ENCODE peak calls at places on chromosome 17, in nine cellular contexts. U is SJSA1; V is activated T-cell treated with anti-CD3 and anti-CD28 coated beads for 24 hours; P is NCI-H187; M is PC-3; H is left ventricle myocardium superior; T is T-helper 17 cell; X is central memory CD8-positive, alpha-beta T cell; B is cerebellum. O is an unnamed sample.

GRCh38 chr17:37478187-37478586 is 11.5 kb upstream of the DUSP14 start:
- DNase-seq in U (no peak), V (no peak), P (no peak), M (no peak), H (peak), T (no peak), X (no peak), B (no peak), O (no peak)

GRCh38 chr17:67386965-67387551 is 10.0 kb downstream of the PITPNC1 start:
- DNase-seq in U (peak), V (peak), P (peak), M (peak), H (peak), T (peak), X (no peak), B (no peak), O (peak)

GRCh38 chr17:32518856-32519768 is 32.3 kb downstream of the CDK5R1 start:
- DNase-seq in U (peak), V (peak), P (no peak), M (peak), H (peak), T (peak), X (peak), B (peak), O (no peak)

GRCh38 chr17:49063652-49064051 is 66.5 kb downstream of the IGF2BP1 start:
- DNase-seq in U (no peak), V (no peak), P (no peak), M (no peak), H (no peak), T (no peak), X (no peak), B (peak), O (no peak)

GRCh38 chr17:7993972-7994589 is 8.3 kb upstream of the GUCY2D start:
- DNase-seq in U (no peak), V (no peak), P (no peak), M (no peak), H (no peak), T (no peak), X (no peak), B (no peak), O (no peak)

GRCh38 chr17:55295411-55296170 is 30.8 kb downstream of the HLF start:
- DNase-seq in U (peak), V (peak), P (peak), M (peak), H (peak), T (peak), X (peak), B (peak), O (no peak)

GRCh38 chr17:16872836-16873653 is 98.9 kb downstream of the TNFRSF13B start:
- DNase-seq in U (peak), V (peak), P (no peak), M (peak), H (peak), T (no peak), X (no peak), B (no peak), O (no peak)

GRCh38 chr17:70716551-70716950 is 547.2 kb downstream of the KCNJ2 start:
- DNase-seq in U (no peak), V (no peak), P (no peak), M (no peak), H (no peak), T (no peak), X (no peak), B (no peak), O (no peak)

GRCh38 chr17:47968836-47969235 is 2.1 kb upstream of the CDK5RAP3 start:
- DNase-seq in U (no peak), V (no peak), P (no peak), M (no peak), H (no peak), T (no peak), X (no peak), B (no peak), O (no peak)

GRCh38 chr17:67813803-67814180 is 11.5 kb upstream of the BPTF start:
- DNase-seq in U (no peak), V (no peak), P (no peak), M (no peak), H (no peak), T (no peak), X (no peak), B (no peak), O (no peak)

GRCh38 chr17:32909787-32910369 is 18.1 kb upstream of the TMEM98 start:
- DNase-seq in U (peak), V (peak), P (peak), M (peak), H (no peak), T (peak), X (peak), B (peak), O (no peak)

GRCh38 chr17:32527146-32527545 is 40.4 kb downstream of the CDK5R1 start:
- DNase-seq in U (no peak), V (no peak), P (no peak), M (no peak), H (no peak), T (no peak), X (no peak), B (no peak), O (no peak)

GRCh38 chr17:3851461-3852100 is 5.5 kb upstream of the NCBP3 start:
- DNase-seq in U (no peak), V (no peak), P (no peak), M (no peak), H (no peak), T (no peak), X (no peak), B (no peak), O (no peak)

GRCh38 chr17:65554568-65555223 is 6.8 kb downstream of the AXIN2 start:
- DNase-seq in U (no peak), V (no peak), P (no peak), M (no peak), H (peak), T (no peak), X (no peak), B (peak), O (no peak)

GRCh38 chr17:59001158-59001814 is 105.4 kb downstream of the TRIM37 start:
- DNase-seq in U (peak), V (peak), P (no peak), M (peak), H (no peak), T (peak), X (peak), B (no peak), O (peak)